ENCODE peak calls at places on chromosome 2, in seven cellular contexts. Z is thyroid gland, P is mammary epithelial cell, G is HCT116, T is neural progenitor cell, I is breast epithelium, B is PC-9. U is an unnamed sample. For H3K36me3, the result is how much of the 10 kb centered on the place peaks cover.

GRCh38 chr2:19753818-19754217 is 148.0 kb downstream of the TTC32 start:
- DNase-seq in I (no peak), G (no peak), B (no peak), P (peak), T (no peak), Z (no peak), U (no peak)

GRCh38 chr2:24885221-24886113 is 34.6 kb downstream of the ADCY3 start:
- DNase-seq in G (no peak), B (no peak), T (no peak), Z (peak), P (no peak), I (no peak), U (no peak)

GRCh38 chr2:74834806-74835755 is 1.2 kb downstream of the HK2 start:
- DNase-seq in I (no peak), Z (peak), T (peak), P (peak), G (no peak), B (peak), U (peak)

GRCh38 chr2:179893616-179894015 is 32.2 kb upstream of the ZNF385B start:
- DNase-seq in I (no peak), Z (no peak), G (no peak), T (no peak), P (no peak), B (no peak), U (no peak)

GRCh38 chr2:178280261-178280852 is 86.0 kb downstream of the OSBPL6 start:
- DNase-seq in G (peak), Z (peak), T (peak), P (peak), B (peak), I (no peak), U (peak)

GRCh38 chr2:109287838-109288237 is 158.8 kb downstream of the SH3RF3 start:
- DNase-seq in B (no peak), T (no peak), G (no peak), I (no peak), P (no peak), Z (no peak), U (no peak)

GRCh38 chr2:24489942-24490673 is 946 bp upstream of the NCOA1 start:
- DNase-seq in Z (peak), I (no peak), G (no peak), B (peak), P (peak), T (peak), U (no peak)

GRCh38 chr2:86045541-86045940 is 60.1 kb downstream of the POLR1A start:
- DNase-seq in T (no peak), B (no peak), P (no peak), Z (no peak), I (peak), G (no peak), U (peak)

GRCh38 chr2:241945803-241946202 is 76.3 kb downstream of the RTP5 start:
- DNase-seq in T (no peak), I (no peak), G (no peak), P (no peak), B (no peak), Z (no peak), U (no peak)

GRCh38 chr2:64023485-64024258 is 4.4 kb upstream of the VPS54 start:
- DNase-seq in P (no peak), I (no peak), T (peak), B (no peak), Z (no peak), G (no peak), U (no peak)

GRCh38 chr2:187215576-187216240 is 232.3 kb downstream of the CALCRL start:
- DNase-seq in I (no peak), B (no peak), T (no peak), P (peak), G (no peak), Z (no peak), U (no peak)

GRCh38 chr2:205270689-205271088 is 411.6 kb upstream of the NRP2 start:
- DNase-seq in G (no peak), I (no peak), Z (no peak), P (peak), T (no peak), B (no peak), U (no peak)

GRCh38 chr2:205273148-205273547 is 409.2 kb upstream of the NRP2 start:
- DNase-seq in B (no peak), P (no peak), I (no peak), Z (no peak), T (peak), G (no peak), U (peak)

GRCh38 chr2:205261631-205262030 is 420.7 kb upstream of the NRP2 start:
- DNase-seq in P (no peak), G (no peak), I (no peak), B (no peak), Z (no peak), T (no peak), U (no peak)

DNA sequence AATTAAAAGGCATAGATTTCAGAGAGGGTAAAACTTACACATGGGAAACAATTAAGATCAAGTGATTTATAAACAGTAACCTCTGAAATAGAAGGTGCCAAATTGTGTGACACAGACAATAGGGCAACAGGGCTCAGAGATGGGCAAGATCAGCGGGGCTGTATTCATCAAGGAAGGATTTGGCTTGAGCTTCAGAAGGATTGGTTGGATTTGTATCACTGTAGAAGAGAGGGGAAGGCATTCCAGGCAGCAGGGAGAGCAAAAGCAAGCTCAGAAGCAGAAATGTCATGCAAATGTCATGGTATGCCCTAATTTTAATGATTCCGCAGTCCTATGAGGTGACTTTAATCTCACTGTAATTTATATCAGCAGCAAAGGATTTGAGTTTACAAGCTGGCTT is 415.0 kb upstream of the NRP2 start:
- DNase-seq in G (no peak), B (no peak), Z (no peak), P (no peak), I (no peak), T (peak), U (no peak)
- H3K4me3 ChIP-seq in G (no peak), B (no peak), Z (no peak), P (no peak), I (no peak), T (no peak), U (no peak)

DNA sequence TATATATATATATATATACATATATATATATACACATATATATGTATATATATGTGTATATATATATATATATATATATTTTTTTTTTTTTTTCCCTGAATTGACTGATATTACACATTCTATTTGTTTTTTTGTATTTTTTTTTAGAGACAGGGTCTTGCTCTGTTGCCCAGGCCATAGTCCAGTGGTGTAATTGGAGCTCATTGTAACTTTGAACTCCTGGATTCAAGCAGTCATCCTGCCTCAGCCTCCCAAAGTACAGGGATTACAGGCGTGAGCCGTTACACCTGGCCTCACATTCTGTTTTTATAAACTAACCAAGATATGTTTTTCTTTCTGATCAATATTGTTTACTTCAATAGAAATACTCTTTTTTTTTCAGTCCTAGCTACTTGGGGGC is 26.2 kb downstream of the NCAPH start:
- DNase-seq in Z (no peak), I (no peak), G (no peak), B (no peak), T (no peak), P (no peak), U (no peak)
- H3K36me3 ChIP-seq in Z (under half), I (under half), G (half or more), B (under half), T (under half), P (under half), U (half or more)

GRCh38 chr2:47272905-47273758 is 118.0 kb upstream of the STPG4 start:
- DNase-seq in T (no peak), Z (no peak), I (no peak), G (no peak), P (no peak), B (peak), U (no peak)
- H3K4me3 ChIP-seq in T (no peak), Z (no peak), I (peak), G (peak), P (no peak), B (peak), U (peak)

GRCh38 chr2:181917378-181917735 is 25.8 kb downstream of the ITPRID2 start:
- DNase-seq in Z (no peak), B (no peak), T (no peak), G (no peak), I (no peak), P (no peak), U (no peak)
- H3K36me3 ChIP-seq in Z (half or more), B (half or more), T (under half), G (half or more), I (under half), P (half or more), U (half or more)

GRCh38 chr2:232502901-232503791 is 15.5 kb upstream of the ECEL1 start:
- DNase-seq in B (no peak), I (peak), T (peak), Z (peak), G (no peak), P (peak), U (no peak)
- H3K4me3 ChIP-seq in B (no peak), I (peak), T (peak), Z (peak), G (no peak), P (peak), U (no peak)

GRCh38 chr2:127704641-127705243 is 3.4 kb downstream of the SFT2D3 start:
- DNase-seq in I (no peak), Z (no peak), B (no peak), G (no peak), P (no peak), T (no peak), U (no peak)

GRCh38 chr2:127707890-127708648 is 6.8 kb downstream of the SFT2D3 start:
- DNase-seq in Z (peak), T (no peak), P (peak), I (no peak), G (no peak), B (no peak), U (no peak)

GRCh38 chr2:127703282-127703681 is 2.0 kb downstream of the SFT2D3 start:
- DNase-seq in I (no peak), G (no peak), B (no peak), P (no peak), T (no peak), Z (no peak), U (no peak)

GRCh38 chr2:127706215-127706990 is 5.1 kb downstream of the SFT2D3 start:
- DNase-seq in I (no peak), Z (no peak), P (no peak), B (no peak), G (no peak), T (no peak), U (no peak)

DNA sequence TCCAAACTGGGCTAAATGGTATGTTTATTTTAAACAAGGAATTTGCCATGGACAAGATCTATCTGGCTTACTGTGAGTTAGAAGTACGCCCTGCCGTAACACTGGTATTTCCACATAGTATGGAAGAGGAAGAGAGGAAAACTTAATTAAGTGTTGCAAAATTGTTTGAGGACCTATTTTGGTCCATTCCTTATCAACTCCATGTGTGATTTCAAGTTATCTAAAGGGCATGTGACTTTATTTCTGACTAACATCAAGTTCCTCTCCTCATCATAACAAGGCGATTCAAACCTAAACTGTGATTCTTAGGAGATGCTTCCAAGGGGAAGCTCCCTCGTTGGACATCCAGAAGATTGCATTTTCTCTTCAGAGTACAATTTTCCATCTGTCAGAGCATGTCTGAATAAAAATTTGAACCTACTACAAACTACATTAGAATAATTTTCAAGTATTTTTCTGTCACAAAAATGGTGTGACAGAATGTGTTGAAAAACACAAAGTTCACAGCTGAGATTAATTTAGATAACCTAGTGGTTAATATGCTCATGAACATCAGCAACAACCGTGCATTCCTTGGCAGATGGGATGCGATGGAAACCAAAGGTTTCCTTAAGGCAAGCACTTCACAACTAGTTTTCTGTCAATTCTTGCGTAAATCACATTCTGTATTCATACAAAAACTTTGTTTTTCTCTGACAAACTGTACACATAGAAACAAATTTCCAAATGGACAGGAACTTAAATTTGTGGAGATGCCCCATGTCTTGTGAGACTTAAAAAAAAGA is 4.2 kb downstream of the SFT2D3 start:
- DNase-seq in G (no peak), I (no peak), B (no peak), P (no peak), Z (no peak), T (no peak), U (no peak)
- H3K36me3 ChIP-seq in G (under half), I (under half), B (under half), P (under half), Z (under half), T (under half), U (half or more)

U was measured in HAP-1.